ENCODE peak calls at places on chromosomes 3 and 15, in four cellular contexts. One of them, this sample, is unnamed.
A peak's percentile ranks its signal among the peaks of the same experiment; 100 is the strongest.

GRCh38 chr3:159487304-159487703 is 501.3 kb upstream of the IL12A start:
- DNase-seq in ovary: no peak
- DNase-seq in aorta: no peak
- DNase-seq in pancreas: no peak
- DNase-seq in this sample: no peak

GRCh38 chr15:45377630-45378148 is 655 bp downstream of the GATM start:
- DNase-seq in aorta: peak; percentile 79
- DNase-seq in pancreas: peak; percentile 73
- DNase-seq in ovary: peak; percentile 52
- DNase-seq in this sample: no peak

GRCh38 chr3:131036200-131036816 is 9.6 kb downstream of the NEK11 start:
- DNase-seq in pancreas: no peak
- DNase-seq in ovary: no peak
- DNase-seq in aorta: no peak
- DNase-seq in this sample: no peak

GRCh38 chr3:98812851-98813374 is 49.8 kb downstream of the ST3GAL6 start:
- DNase-seq in ovary: no peak
- DNase-seq in pancreas: peak; percentile 22
- DNase-seq in aorta: no peak
- DNase-seq in this sample: peak; percentile 62

GRCh38 chr3:62226601-62227339 is 146.6 kb downstream of the FEZF2 start:
- DNase-seq in aorta: no peak
- DNase-seq in ovary: no peak
- DNase-seq in pancreas: no peak
- DNase-seq in this sample: no peak

GRCh38 chr15:34621675-34622074 is 38.2 kb upstream of the GOLGA8B start:
- DNase-seq in aorta: no peak
- DNase-seq in pancreas: no peak
- DNase-seq in ovary: no peak
- DNase-seq in this sample: no peak

GRCh38 chr15:55576911-55577310 is 11.2 kb downstream of the PYGO1 start:
- DNase-seq in ovary: no peak
- DNase-seq in pancreas: no peak
- DNase-seq in aorta: no peak
- DNase-seq in this sample: no peak

GRCh38 chr3:32414527-32415202 is 23.0 kb downstream of the CMTM7 start:
- DNase-seq in pancreas: no peak
- DNase-seq in ovary: no peak
- DNase-seq in aorta: no peak
- DNase-seq in this sample: no peak

GRCh38 chr3:50637012-50637411 is 20.1 kb downstream of the MAPKAPK3 start:
- DNase-seq in pancreas: no peak
- DNase-seq in aorta: no peak
- DNase-seq in ovary: no peak
- DNase-seq in this sample: no peak

GRCh38 chr15:78695046-78695671 is 54.1 kb upstream of the CHRNB4 start:
- DNase-seq in aorta: no peak
- DNase-seq in pancreas: no peak
- DNase-seq in ovary: no peak
- DNase-seq in this sample: no peak

GRCh38 chr15:68335251-68335650 is 57.7 kb downstream of the FEM1B start:
- DNase-seq in ovary: no peak
- DNase-seq in aorta: peak; percentile 89
- DNase-seq in pancreas: peak; percentile 73
- DNase-seq in this sample: no peak

GRCh38 chr15:60840306-60840702 is 361.4 kb upstream of the ICE2 start:
- DNase-seq in aorta: no peak
- DNase-seq in pancreas: no peak
- DNase-seq in ovary: no peak
- DNase-seq in this sample: no peak

GRCh38 chr15:58777107-58777506 is 6.0 kb downstream of the MINDY2 start:
- DNase-seq in ovary: no peak
- DNase-seq in pancreas: no peak
- DNase-seq in aorta: no peak
- DNase-seq in this sample: no peak

GRCh38 chr15:36797128-36797527 is 217.7 kb downstream of the CDIN1 start:
- DNase-seq in pancreas: no peak
- DNase-seq in aorta: no peak
- DNase-seq in ovary: no peak
- DNase-seq in this sample: no peak

GRCh38 chr3:197309528-197310361 is 11.3 kb upstream of the DLG1 start:
- DNase-seq in aorta: no peak
- DNase-seq in pancreas: no peak
- DNase-seq in ovary: no peak
- DNase-seq in this sample: no peak

GRCh38 chr15:63156708-63157065 is 590 bp downstream of the RPS27L start:
- DNase-seq in ovary: peak; percentile 36
- DNase-seq in aorta: no peak
- DNase-seq in pancreas: peak; percentile 21
- DNase-seq in this sample: no peak

GRCh38 chr15:73683624-73684536 is at the start of gene CD276:
- DNase-seq in pancreas: peak; percentile 75
- DNase-seq in ovary: peak; percentile 78
- DNase-seq in aorta: peak; percentile 93
- DNase-seq in this sample: peak; percentile 90

GRCh38 chr15:64485796-64486195 is 25.4 kb downstream of the ZNF609 start:
- DNase-seq in aorta: no peak
- DNase-seq in pancreas: no peak
- DNase-seq in ovary: no peak
- DNase-seq in this sample: no peak

GRCh38 chr3:46987485-46988401 is 8.3 kb downstream of the NBEAL2 start:
- DNase-seq in aorta: peak; percentile 85
- DNase-seq in ovary: no peak
- DNase-seq in pancreas: no peak
- DNase-seq in this sample: peak; percentile 87

GRCh38 chr15:41490355-41490754 is 3.3 kb upstream of the ITPKA start:
- DNase-seq in pancreas: no peak
- DNase-seq in aorta: no peak
- DNase-seq in ovary: no peak
- DNase-seq in this sample: no peak

GRCh38 chr3:142536519-142536918 is 42.0 kb downstream of the ATR start:
- DNase-seq in pancreas: no peak
- DNase-seq in aorta: no peak
- DNase-seq in ovary: no peak
- DNase-seq in this sample: no peak

GRCh38 chr15:78047631-78048409 is 29.7 kb downstream of the TBC1D2B start:
- DNase-seq in aorta: no peak
- DNase-seq in ovary: no peak
- DNase-seq in pancreas: no peak
- DNase-seq in this sample: peak; percentile 61

GRCh38 chr3:113495035-113495434 is 19.9 kb downstream of the SPICE1 start:
- DNase-seq in aorta: no peak
- DNase-seq in ovary: no peak
- DNase-seq in pancreas: peak; percentile 18
- DNase-seq in this sample: no peak

GRCh38 chr3:11244131-11244677 is 28.0 kb upstream of the ATG7 start:
- DNase-seq in pancreas: no peak
- DNase-seq in aorta: no peak
- DNase-seq in ovary: no peak
- DNase-seq in this sample: no peak

GRCh38 chr15:32716960-32717289 is 879 bp upstream of the GREM1 start:
- DNase-seq in pancreas: no peak
- DNase-seq in ovary: no peak
- DNase-seq in aorta: no peak
- DNase-seq in this sample: no peak

GRCh38 chr3:186162221-186162620 is 53.3 kb upstream of the ETV5 start:
- DNase-seq in aorta: no peak
- DNase-seq in ovary: no peak
- DNase-seq in pancreas: no peak
- DNase-seq in this sample: peak; percentile 62

GRCh38 chr3:142104763-142105162 is 44.6 kb downstream of the TFDP2 start:
- DNase-seq in pancreas: no peak
- DNase-seq in aorta: no peak
- DNase-seq in ovary: no peak
- DNase-seq in this sample: no peak

GRCh38 chr3:35639251-35640185 is at the start of gene ARPP21:
- DNase-seq in pancreas: peak; percentile 9
- DNase-seq in ovary: no peak
- DNase-seq in aorta: peak; percentile 79
- DNase-seq in this sample: peak; percentile 41

GRCh38 chr3:143443851-143444331 is 324.3 kb downstream of the CHST2 start:
- DNase-seq in ovary: no peak
- DNase-seq in aorta: no peak
- DNase-seq in pancreas: peak; percentile 19
- DNase-seq in this sample: peak; percentile 57

GRCh38 chr15:42584031-42584765 is 8.8 kb downstream of the STARD9 start:
- DNase-seq in aorta: no peak
- DNase-seq in pancreas: no peak
- DNase-seq in ovary: no peak
- DNase-seq in this sample: no peak

GRCh38 chr15:69414702-69415161 is 583 bp downstream of the KIF23 start:
- DNase-seq in ovary: peak; percentile 43
- DNase-seq in aorta: peak; percentile 84
- DNase-seq in pancreas: peak; percentile 28
- DNase-seq in this sample: peak; percentile 61

GRCh38 chr3:87088984-87089841 is 98.3 kb upstream of the VGLL3 start:
- DNase-seq in pancreas: peak; percentile 55
- DNase-seq in ovary: peak; percentile 52
- DNase-seq in aorta: peak; percentile 84
- DNase-seq in this sample: peak; percentile 67

GRCh38 chr15:78620839-78621421 is at the start of gene CHRNA3:
- DNase-seq in aorta: peak; percentile 39
- DNase-seq in ovary: no peak
- DNase-seq in pancreas: no peak
- DNase-seq in this sample: no peak

GRCh38 chr3:59872121-59872520 is 822.3 kb upstream of the CFAP20DC start:
- DNase-seq in pancreas: no peak
- DNase-seq in aorta: no peak
- DNase-seq in ovary: no peak
- DNase-seq in this sample: no peak

GRCh38 chr3:59862686-59863085 is 812.9 kb upstream of the CFAP20DC start:
- DNase-seq in ovary: no peak
- DNase-seq in aorta: no peak
- DNase-seq in pancreas: no peak
- DNase-seq in this sample: no peak

GRCh38 chr3:59866076-59866475 is 816.3 kb upstream of the CFAP20DC start:
- DNase-seq in ovary: no peak
- DNase-seq in pancreas: no peak
- DNase-seq in aorta: no peak
- DNase-seq in this sample: no peak

DNA sequence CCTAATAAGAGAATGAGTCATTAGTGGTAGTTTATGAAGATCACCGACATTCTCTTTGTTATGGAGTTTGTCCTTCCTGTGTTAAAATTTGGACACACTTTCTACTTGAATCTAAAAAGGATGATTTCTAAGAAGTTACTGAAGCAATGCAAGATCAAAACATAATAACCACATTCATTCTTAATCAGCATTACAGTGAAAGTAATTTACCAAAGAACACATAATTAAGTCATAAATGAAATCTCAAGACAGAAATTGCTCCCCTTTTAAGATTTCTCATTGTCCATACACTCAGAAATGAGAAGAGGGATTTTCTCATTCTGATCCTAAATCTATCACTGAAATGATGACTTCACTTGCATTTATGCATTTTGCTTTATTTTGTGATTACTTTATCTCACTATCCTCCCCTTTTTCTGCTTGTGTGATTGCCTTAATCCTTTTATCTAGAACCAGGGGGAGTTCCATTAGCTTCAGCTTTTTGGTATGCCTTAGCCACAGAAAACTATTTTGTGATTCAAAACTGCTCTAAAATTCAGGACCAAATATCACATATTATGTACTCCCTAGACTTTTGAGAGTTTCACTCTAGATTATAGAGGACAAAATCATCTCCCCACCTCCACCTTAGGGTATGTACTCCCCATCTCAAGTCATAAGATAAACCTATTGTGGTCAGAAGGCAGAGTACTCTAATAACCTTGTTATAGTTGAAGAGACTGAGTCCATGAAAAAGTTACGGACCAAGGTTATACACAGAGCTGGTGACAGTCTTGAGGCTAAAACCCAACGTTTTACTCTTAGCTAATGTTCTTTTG is 817.6 kb upstream of the CFAP20DC start:
- DNase-seq in pancreas: no peak
- DNase-seq in aorta: no peak
- DNase-seq in ovary: no peak
- DNase-seq in this sample: no peak
- H3K36me3 ChIP-seq in pancreas: no peaks in the 10 kb centered on the region
- H3K36me3 ChIP-seq in aorta: no peaks in the 10 kb centered on the region
- H3K36me3 ChIP-seq in ovary: no peaks in the 10 kb centered on the region
- H3K36me3 ChIP-seq in this sample: no peaks in the 10 kb centered on the region

GRCh38 chr3:183541738-183542137 is 13.8 kb downstream of the KLHL6 start:
- DNase-seq in pancreas: no peak
- DNase-seq in ovary: no peak
- DNase-seq in aorta: no peak
- DNase-seq in this sample: no peak

GRCh38 chr3:183542355-183542754 is 13.2 kb downstream of the KLHL6 start:
- DNase-seq in aorta: no peak
- DNase-seq in pancreas: no peak
- DNase-seq in ovary: no peak
- DNase-seq in this sample: no peak

GRCh38 chr3:183548262-183548769 is 7.2 kb downstream of the KLHL6 start:
- DNase-seq in pancreas: peak; percentile 13
- DNase-seq in ovary: no peak
- DNase-seq in aorta: no peak
- DNase-seq in this sample: no peak

GRCh38 chr3:183546625-183547024 is 8.9 kb downstream of the KLHL6 start:
- DNase-seq in ovary: no peak
- DNase-seq in aorta: no peak
- DNase-seq in pancreas: no peak
- DNase-seq in this sample: no peak

GRCh38 chr3:183545688-183546087 is 9.8 kb downstream of the KLHL6 start:
- DNase-seq in ovary: no peak
- DNase-seq in aorta: no peak
- DNase-seq in pancreas: no peak
- DNase-seq in this sample: no peak
- H3K36me3 ChIP-seq in ovary: no peaks in the 10 kb centered on the region
- H3K36me3 ChIP-seq in aorta: no peaks in the 10 kb centered on the region
- H3K36me3 ChIP-seq in pancreas: no peaks in the 10 kb centered on the region
- H3K36me3 ChIP-seq in this sample: no peaks in the 10 kb centered on the region

GRCh38 chr15:85741021-85741421 is 53.7 kb downstream of the KLHL25 start:
- DNase-seq in aorta: no peak
- DNase-seq in pancreas: peak; percentile 11
- DNase-seq in ovary: peak; percentile 22
- DNase-seq in this sample: no peak
- H3K36me3 ChIP-seq in aorta: peaks cover 13% of the 10 kb centered on the region
- H3K36me3 ChIP-seq in pancreas: peaks cover 59% of the 10 kb centered on the region
- H3K36me3 ChIP-seq in ovary: no peaks in the 10 kb centered on the region
- H3K36me3 ChIP-seq in this sample: peaks cover 99% of the 10 kb centered on the region

DNA sequence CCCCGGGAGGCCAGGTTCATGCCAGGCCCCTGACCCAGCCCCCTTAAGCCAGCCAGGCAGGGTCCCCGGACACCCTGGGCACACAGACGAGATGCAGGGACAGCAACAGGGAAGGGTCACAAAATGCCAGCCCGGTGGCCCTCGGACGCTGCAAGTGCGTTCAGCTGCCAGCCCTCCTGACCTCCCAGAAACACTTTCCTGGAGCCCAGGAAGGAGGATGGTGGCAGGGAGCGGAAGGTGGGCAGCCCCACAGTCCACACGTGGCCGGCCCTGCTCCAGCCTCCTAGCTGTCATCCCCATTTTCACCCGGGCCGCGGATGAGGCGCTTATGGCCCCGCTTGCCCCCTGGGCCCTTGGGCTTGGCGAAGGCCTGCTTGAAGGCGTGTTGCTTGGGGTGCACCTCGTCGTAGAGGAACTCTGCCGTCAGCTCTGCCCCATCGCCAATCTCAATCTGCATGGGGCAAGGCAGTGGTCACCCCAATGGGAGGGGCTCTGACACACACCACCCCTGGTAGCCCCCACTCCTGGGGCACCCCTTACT is 3.4 kb upstream of the TLR9 start:
- DNase-seq in pancreas: no peak
- DNase-seq in aorta: no peak
- DNase-seq in ovary: no peak
- DNase-seq in this sample: peak; percentile 34
- H3K36me3 ChIP-seq in pancreas: peaks cover 5% of the 10 kb centered on the region
- H3K36me3 ChIP-seq in aorta: no peaks in the 10 kb centered on the region
- H3K36me3 ChIP-seq in ovary: peaks cover 2% of the 10 kb centered on the region
- H3K36me3 ChIP-seq in this sample: peaks cover 61% of the 10 kb centered on the region